ENCODE peak calls at places on chromosomes 3 and 15, in six cellular contexts. I is GM12878; P is tibial artery; E is AG04450; O is HL-60; J is CD4-positive, alpha-beta memory T cell. L is an unnamed sample.

GRCh38 chr3:189167027-189167766 is 4.6 kb upstream of the TPRG1 start:
- DNase-seq in E (no peak), J (no peak), P (no peak), O (no peak), I (no peak), L (no peak)

GRCh38 chr3:141383555-141384129 is 15.3 kb downstream of the ZBTB38 start:
- DNase-seq in P (no peak), J (no peak), E (no peak), I (no peak), O (no peak), L (no peak)

GRCh38 chr3:170811928-170812591 is 57.9 kb downstream of the RPL22L1 start:
- DNase-seq in P (peak; percentile 73), E (peak; percentile 61), O (peak; percentile 29), I (peak; percentile 30), J (peak; percentile 66), L (peak; percentile 41)

GRCh38 chr3:76582632-76583378 is 457.1 kb upstream of the ROBO2 start:
- DNase-seq in I (no peak), J (no peak), P (no peak), O (no peak), E (no peak), L (no peak)

GRCh38 chr3:147713234-147714133 is 304.3 kb downstream of the ZIC1 start:
- DNase-seq in O (no peak), P (no peak), I (no peak), E (no peak), J (no peak), L (no peak)

GRCh38 chr3:25033407-25034029 is 394.5 kb upstream of the RARB start:
- DNase-seq in E (no peak), J (no peak), P (no peak), O (peak; percentile 12), I (no peak), L (peak; percentile 35)

GRCh38 chr15:92655178-92655995 is at the start of gene FAM174B:
- DNase-seq in O (peak; percentile 29), P (no peak), J (no peak), I (no peak), E (no peak), L (no peak)

GRCh38 chr15:20348900-20349773 is 192.5 kb downstream of the GOLGA6L6 start:
- DNase-seq in E (no peak), P (peak; percentile 69), O (no peak), I (no peak), J (no peak), L (no peak)

GRCh38 chr3:37853691-37854413 is 7.8 kb upstream of the CTDSPL start:
- DNase-seq in J (no peak), E (no peak), O (no peak), P (no peak), I (no peak), L (no peak)

GRCh38 chr3:139476348-139476747 is at the start of gene RBP2:
- DNase-seq in O (no peak), P (no peak), J (no peak), I (no peak), E (no peak), L (no peak)

GRCh38 chr3:115999598-115999997 is 376.3 kb downstream of the GAP43 start:
- DNase-seq in I (no peak), O (no peak), J (no peak), E (no peak), P (no peak), L (no peak)

GRCh38 chr3:58419782-58420512 is 13.7 kb downstream of the PDHB start:
- DNase-seq in E (no peak), I (peak; percentile 32), J (no peak), O (no peak), P (peak; percentile 80), L (no peak)

GRCh38 chr3:36124118-36124796 is 256.0 kb upstream of the STAC start:
- DNase-seq in P (no peak), E (no peak), I (no peak), J (no peak), O (no peak), L (no peak)

GRCh38 chr15:65389226-65389625 is 11.4 kb upstream of the IGDCC3 start:
- DNase-seq in J (no peak), I (no peak), O (no peak), E (no peak), P (no peak), L (no peak)

GRCh38 chr3:181278468-181279238 is 289.1 kb upstream of the DNAJC19 start:
- DNase-seq in P (no peak), J (no peak), O (no peak), I (no peak), E (no peak), L (no peak)

GRCh38 chr3:170469151-170470062 is 50.7 kb downstream of the CLDN11 start:
- DNase-seq in O (no peak), P (no peak), J (no peak), I (no peak), E (peak; percentile 68), L (no peak)

GRCh38 chr3:40623567-40623966 is 98.8 kb downstream of the ZNF621 start:
- DNase-seq in E (no peak), I (peak; percentile 63), O (peak; percentile 91), J (peak; percentile 14), P (no peak), L (no peak)

GRCh38 chr3:105527949-105528348 is 161.2 kb downstream of the ALCAM start:
- DNase-seq in P (no peak), I (no peak), J (no peak), E (no peak), O (no peak), L (no peak)

GRCh38 chr15:43255376-43255775 is 11.4 kb downstream of the TGM5 start:
- DNase-seq in O (no peak), J (no peak), P (no peak), I (no peak), E (no peak), L (no peak)

GRCh38 chr15:29126208-29126536 is 143.4 kb downstream of the NSMCE3 start:
- DNase-seq in J (no peak), E (no peak), O (no peak), P (no peak), I (no peak), L (no peak)

GRCh38 chr15:39778031-39778430 is 4.6 kb downstream of the FSIP1 start:
- DNase-seq in I (no peak), E (no peak), J (no peak), O (no peak), P (no peak), L (no peak)

GRCh38 chr15:40762919-40763800 is 708 bp upstream of the GCHFR start:
- DNase-seq in J (peak; percentile 24), E (no peak), P (peak; percentile 82), I (no peak), O (peak; percentile 45), L (no peak)

GRCh38 chr15:66881173-66881905 is 179.3 kb downstream of the SMAD6 start:
- DNase-seq in E (no peak), O (no peak), J (no peak), P (no peak), I (no peak), L (no peak)

GRCh38 chr3:146313411-146314111 is 62.7 kb upstream of the PLSCR4 start:
- DNase-seq in I (no peak), O (no peak), J (no peak), E (peak; percentile 52), P (no peak), L (no peak)

GRCh38 chr3:4533489-4534443 is 40.6 kb downstream of the ITPR1 start:
- DNase-seq in P (peak; percentile 82), J (no peak), I (no peak), E (no peak), O (peak; percentile 34), L (no peak)

GRCh38 chr3:31725976-31726375 is 193.3 kb downstream of the STT3B start:
- DNase-seq in J (no peak), O (no peak), I (no peak), E (no peak), P (no peak), L (no peak)

GRCh38 chr3:16663852-16664712 is 58.9 kb upstream of the DAZL start:
- DNase-seq in O (no peak), E (no peak), I (no peak), P (no peak), J (no peak), L (no peak)

GRCh38 chr3:16618721-16619120 is 13.5 kb upstream of the DAZL start:
- DNase-seq in E (no peak), O (no peak), J (no peak), P (no peak), I (no peak), L (no peak)

GRCh38 chr3:11096266-11097135 is 57.8 kb upstream of the HRH1 start:
- DNase-seq in E (peak; percentile 69), J (no peak), P (peak; percentile 89), I (no peak), O (peak; percentile 68), L (no peak)
- H3K27ac ChIP-seq in E (peak overlapping the region; percentile 96), J (no peak overlapping the region), P (peak overlapping the region; percentile 73), I (no peak overlapping the region), O (peak overlapping the region; percentile 59), L (no peak overlapping the region)

GRCh38 chr3:157172746-157173145 is 12.8 kb upstream of the CCNL1 start:
- DNase-seq in I (no peak), P (no peak), O (no peak), E (no peak), J (no peak), L (no peak)
- H3K27ac ChIP-seq in I (no peak overlapping the region), P (no peak overlapping the region), O (no peak overlapping the region), E (no peak overlapping the region), J (no peak overlapping the region), L (no peak overlapping the region)

GRCh38 chr3:46701211-46701939 is at the start of gene TMIE:
- DNase-seq in E (no peak), P (no peak), I (no peak), J (no peak), O (no peak), L (no peak)
- H3K27ac ChIP-seq in E (no peak within 1 kb of the TSS), P (peak within 1 kb of the TSS; percentile 44), I (no peak within 1 kb of the TSS), J (no peak within 1 kb of the TSS), O (no peak within 1 kb of the TSS), L (peak within 1 kb of the TSS; percentile 51)

GRCh38 chr15:90074916-90075315 is 27.4 kb downstream of the IDH2 start:
- DNase-seq in O (no peak), J (no peak), I (no peak), P (no peak), E (no peak), L (no peak)

GRCh38 chr15:90072978-90073640 is 29.2 kb downstream of the IDH2 start:
- DNase-seq in P (no peak), J (no peak), E (no peak), I (no peak), O (no peak), L (no peak)

GRCh38 chr15:90074023-90074422 is 28.2 kb downstream of the IDH2 start:
- DNase-seq in E (no peak), P (no peak), J (no peak), I (no peak), O (no peak), L (no peak)

GRCh38 chr15:90067953-90068613 is 34.2 kb downstream of the IDH2 start:
- DNase-seq in P (no peak), E (no peak), J (no peak), O (no peak), I (no peak), L (no peak)

GRCh38 chr15:90071220-90071807 is 31.0 kb downstream of the IDH2 start:
- DNase-seq in P (peak; percentile 87), O (peak; percentile 45), J (peak; percentile 77), I (peak; percentile 54), E (peak; percentile 62), L (peak; percentile 75)
- H3K27ac ChIP-seq in P (no peak overlapping the region), O (peak overlapping the region; percentile 34), J (no peak overlapping the region), I (no peak overlapping the region), E (no peak overlapping the region), L (no peak overlapping the region)

GRCh38 chr15:89117790-89118189 is 29.5 kb downstream of the ABHD2 start:
- DNase-seq in O (peak; percentile 35), I (no peak), P (peak; percentile 61), E (no peak), J (no peak), L (no peak)
- H3K27ac ChIP-seq in O (peak overlapping the region; percentile 33), I (no peak overlapping the region), P (peak overlapping the region; percentile 98), E (no peak overlapping the region), J (no peak overlapping the region), L (no peak overlapping the region)

GRCh38 chr15:63938486-63939061 is 104.8 kb upstream of the HERC1 start:
- DNase-seq in E (no peak), I (no peak), J (no peak), O (no peak), P (no peak), L (no peak)
- H3K27ac ChIP-seq in E (no peak overlapping the region), I (no peak overlapping the region), J (no peak overlapping the region), O (no peak overlapping the region), P (no peak overlapping the region), L (no peak overlapping the region)